ENCODE peak calls at places on chromosomes 3 and 15, in eight cellular contexts. F is transverse colon, A is OCI-LY7, T is fibroblast of pulmonary artery, J is HepG2, V is epithelial cell of esophagus, I is psoas muscle, O is AG10803. B is an unnamed sample.

GRCh38 chr3:127426444-127427168 is 138.8 kb upstream of the PRR20G start:
- DNase-seq in F (no peak), A (no peak), T (no peak), J (no peak), V (no peak), I (no peak), O (no peak), B (no peak)

GRCh38 chr3:141380987-141381386 is 12.7 kb downstream of the ZBTB38 start:
- DNase-seq in F (no peak), A (no peak), T (no peak), J (no peak), V (no peak), I (no peak), O (no peak), B (no peak)

GRCh38 chr3:148739720-148740119 is 42.0 kb downstream of the AGTR1 start:
- DNase-seq in F (no peak), A (no peak), T (no peak), J (no peak), V (no peak), I (no peak), O (no peak), B (no peak)

GRCh38 chr3:9214599-9214998 is 34.8 kb downstream of the SRGAP3 start:
- DNase-seq in F (no peak), A (no peak), T (peak), J (no peak), V (peak), I (no peak), O (peak), B (no peak)

GRCh38 chr15:68001811-68002210 is 52.3 kb upstream of the PIAS1 start:
- DNase-seq in F (no peak), A (no peak), T (no peak), J (no peak), V (no peak), I (no peak), O (no peak), B (no peak)

GRCh38 chr3:52429779-52430415 is 15.0 kb downstream of the SEMA3G start:
- DNase-seq in F (no peak), A (no peak), T (peak), J (peak), V (no peak), I (no peak), O (no peak), B (no peak)

GRCh38 chr3:172126741-172127140 is 87.4 kb downstream of the FNDC3B start:
- DNase-seq in F (no peak), A (no peak), T (no peak), J (no peak), V (no peak), I (no peak), O (no peak), B (no peak)

GRCh38 chr15:85048430-85048829 is 66.8 kb downstream of the PDE8A start:
- DNase-seq in F (no peak), A (no peak), T (no peak), J (no peak), V (peak), I (no peak), O (peak), B (no peak)

GRCh38 chr15:62190257-62190656 is 25.2 kb upstream of the C2CD4B start:
- DNase-seq in F (no peak), A (no peak), T (no peak), J (no peak), V (peak), I (no peak), O (no peak), B (no peak)

GRCh38 chr15:62765916-62766315 is 276.6 kb upstream of the TPM1 start:
- DNase-seq in F (no peak), A (no peak), T (no peak), J (no peak), V (no peak), I (no peak), O (no peak), B (no peak)

GRCh38 chr3:88626426-88627120 is 476.8 kb downstream of the C3orf38 start:
- DNase-seq in F (no peak), A (no peak), T (no peak), J (no peak), V (no peak), I (no peak), O (no peak), B (no peak)

GRCh38 chr3:82977871-82978270 is 1216.4 kb upstream of the GBE1 start:
- DNase-seq in F (no peak), A (no peak), T (no peak), J (no peak), V (no peak), I (no peak), O (no peak), B (no peak)
- TF ChIP-seq CTCF in F (no peak), A (no peak), T (no peak), J (no peak), V (no peak), I (no peak), O (no peak), B (no peak)

DNA sequence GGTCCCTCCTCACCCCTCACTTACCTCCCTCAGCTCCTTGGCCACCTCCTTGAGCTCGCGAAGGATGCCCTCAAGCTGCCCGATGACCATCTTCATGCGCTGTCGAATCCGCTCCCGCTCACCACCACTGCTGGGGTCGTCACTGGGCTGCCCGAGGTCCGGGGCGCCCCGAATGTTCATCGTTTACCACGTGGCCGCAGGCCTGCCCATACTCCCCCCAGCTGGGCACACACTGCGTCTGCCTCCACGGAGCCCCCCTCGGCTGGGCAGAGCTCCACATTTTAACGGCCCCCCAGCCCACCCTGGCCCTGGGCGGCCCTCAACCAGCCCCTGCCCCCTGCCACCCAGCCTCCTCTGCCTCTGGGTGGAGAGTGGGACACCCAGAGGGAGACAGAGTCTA is 2.2 kb downstream of the INSYN1 start:
- DNase-seq in F (no peak), A (no peak), T (no peak), J (no peak), V (no peak), I (no peak), O (no peak), B (no peak)
- H3K4me3 ChIP-seq in F (no peak), A (no peak), T (no peak), J (no peak), V (no peak), I (no peak), O (no peak), B (peak)

GRCh38 chr15:45221053-45221599 is 30.9 kb upstream of the SLC28A2 start:
- DNase-seq in F (no peak), A (no peak), T (no peak), J (no peak), V (no peak), I (no peak), O (no peak), B (no peak)
- TF ChIP-seq CTCF in F (no peak), A (no peak), T (no peak), J (no peak), V (no peak), I (no peak), O (no peak), B (no peak)

DNA sequence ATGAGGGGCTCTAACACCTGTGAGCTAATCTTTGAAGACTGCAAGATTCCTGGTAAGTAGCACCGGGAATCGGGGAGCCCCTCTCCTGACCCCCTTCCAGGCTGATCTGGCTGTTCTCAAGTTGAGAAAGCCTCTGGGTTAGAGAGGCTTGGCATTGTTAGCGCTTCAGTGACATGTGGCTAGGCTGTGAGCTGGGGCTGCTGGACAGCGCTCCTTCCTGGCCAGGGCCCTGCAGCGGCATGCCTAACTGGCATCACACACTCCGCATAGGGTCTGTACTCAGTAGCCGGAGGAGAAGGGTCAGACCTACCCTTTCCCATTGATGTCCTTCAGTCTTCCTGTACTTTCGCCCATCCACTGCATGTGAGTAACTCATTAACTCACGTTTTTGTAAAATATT is 7.4 kb downstream of the IVD start:
- DNase-seq in F (no peak), A (no peak), T (no peak), J (no peak), V (no peak), I (no peak), O (no peak), B (no peak)
- H3K4me3 ChIP-seq in F (no peak), A (no peak), T (no peak), J (no peak), V (no peak), I (no peak), O (no peak), B (no peak)

DNA sequence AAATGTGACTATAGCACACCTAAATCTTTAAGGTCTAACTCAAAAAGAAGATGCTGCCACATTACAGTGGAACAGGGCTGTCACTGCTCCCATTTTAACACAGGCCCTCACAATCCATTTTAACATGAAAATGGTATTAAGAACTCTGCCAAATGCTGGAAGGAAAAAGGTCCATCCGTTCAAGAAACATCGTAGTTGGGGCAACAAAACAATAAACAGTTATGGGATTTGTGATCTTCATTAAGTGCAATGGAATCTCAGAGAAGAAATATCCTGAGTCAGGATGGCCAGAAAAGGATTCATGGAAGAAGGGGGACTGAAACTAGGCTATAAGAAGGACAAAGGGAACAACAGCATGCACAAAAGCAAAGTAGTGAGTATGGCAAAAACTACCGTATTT is 6.6 kb downstream of the TBL1XR1 start:
- DNase-seq in F (no peak), A (no peak), T (peak), J (no peak), V (no peak), I (no peak), O (peak), B (no peak)
- TF ChIP-seq CTCF in F (no peak), A (no peak), T (no peak), J (no peak), V (no peak), I (no peak), O (no peak), B (no peak)

GRCh38 chr15:55268054-55268695 is 21.4 kb downstream of the RAB27A start:
- DNase-seq in F (no peak), A (no peak), T (no peak), J (no peak), V (no peak), I (no peak), O (peak), B (no peak)
- H3K4me3 ChIP-seq in F (no peak), A (no peak), T (no peak), J (no peak), V (no peak), I (no peak), O (no peak), B (no peak)

GRCh38 chr3:183178833-183179549 is 16.5 kb upstream of the LAMP3 start:
- DNase-seq in F (peak), A (no peak), T (peak), J (no peak), V (peak), I (peak), O (no peak), B (peak)
- TF ChIP-seq CTCF in F (no peak), A (no peak), T (no peak), J (peak), V (no peak), I (no peak), O (no peak), B (no peak)